ENCODE peak calls at places on chromosomes 4 and X, in six cellular contexts. One of them, this sample, is unnamed.

GRCh38 chr4:185730849-185731608 is 81.0 kb downstream of the SORBS2 start:
- DNase-seq in right atrium auricular region: no peak
- DNase-seq in pancreas: no peak
- DNase-seq in left ventricle myocardium inferior: no peak
- DNase-seq in cardiac muscle cell: no peak
- DNase-seq in brain microvascular endothelial cell: no peak
- DNase-seq in this sample: peak

GRCh38 chrX:47501226-47502071 is 18.4 kb upstream of the ZNF41 start:
- DNase-seq in right atrium auricular region: no peak
- DNase-seq in brain microvascular endothelial cell: peak
- DNase-seq in pancreas: no peak
- DNase-seq in left ventricle myocardium inferior: no peak
- DNase-seq in cardiac muscle cell: peak
- DNase-seq in this sample: no peak

GRCh38 chr4:104743141-104743748 is 248.6 kb upstream of the CXXC4 start:
- DNase-seq in brain microvascular endothelial cell: no peak
- DNase-seq in cardiac muscle cell: no peak
- DNase-seq in right atrium auricular region: no peak
- DNase-seq in pancreas: no peak
- DNase-seq in left ventricle myocardium inferior: no peak
- DNase-seq in this sample: no peak

GRCh38 chr4:185840201-185840600 is 28.2 kb upstream of the SORBS2 start:
- DNase-seq in cardiac muscle cell: no peak
- DNase-seq in pancreas: no peak
- DNase-seq in brain microvascular endothelial cell: peak
- DNase-seq in right atrium auricular region: no peak
- DNase-seq in left ventricle myocardium inferior: no peak
- DNase-seq in this sample: no peak

GRCh38 chr4:38314663-38315062 is 349.3 kb upstream of the KLF3 start:
- DNase-seq in left ventricle myocardium inferior: no peak
- DNase-seq in cardiac muscle cell: no peak
- DNase-seq in right atrium auricular region: no peak
- DNase-seq in pancreas: peak
- DNase-seq in brain microvascular endothelial cell: no peak
- DNase-seq in this sample: peak

GRCh38 chr4:145635630-145636029 is 16.4 kb downstream of the MMAA start:
- DNase-seq in cardiac muscle cell: no peak
- DNase-seq in right atrium auricular region: no peak
- DNase-seq in pancreas: no peak
- DNase-seq in left ventricle myocardium inferior: no peak
- DNase-seq in brain microvascular endothelial cell: no peak
- DNase-seq in this sample: no peak

GRCh38 chr4:3145251-3145908 is 70.9 kb downstream of the HTT start:
- DNase-seq in left ventricle myocardium inferior: no peak
- DNase-seq in brain microvascular endothelial cell: no peak
- DNase-seq in cardiac muscle cell: peak
- DNase-seq in right atrium auricular region: no peak
- DNase-seq in pancreas: no peak
- DNase-seq in this sample: no peak

GRCh38 chrX:22300130-22300529 is 27.4 kb downstream of the CBLL2 start:
- DNase-seq in pancreas: no peak
- DNase-seq in right atrium auricular region: no peak
- DNase-seq in left ventricle myocardium inferior: no peak
- DNase-seq in brain microvascular endothelial cell: peak
- DNase-seq in cardiac muscle cell: peak
- DNase-seq in this sample: peak

GRCh38 chr4:110867251-110867960 is 244.5 kb upstream of the PITX2 start:
- DNase-seq in left ventricle myocardium inferior: no peak
- DNase-seq in cardiac muscle cell: no peak
- DNase-seq in brain microvascular endothelial cell: no peak
- DNase-seq in pancreas: no peak
- DNase-seq in right atrium auricular region: no peak
- DNase-seq in this sample: peak

GRCh38 chrX:128460835-128461234 is 408.6 kb upstream of the ACTRT1 start:
- DNase-seq in brain microvascular endothelial cell: no peak
- DNase-seq in right atrium auricular region: no peak
- DNase-seq in left ventricle myocardium inferior: no peak
- DNase-seq in cardiac muscle cell: no peak
- DNase-seq in pancreas: no peak
- DNase-seq in this sample: no peak

GRCh38 chr4:186104895-186105720 is 604 bp downstream of the FAM149A start:
- DNase-seq in pancreas: peak
- DNase-seq in brain microvascular endothelial cell: no peak
- DNase-seq in right atrium auricular region: no peak
- DNase-seq in cardiac muscle cell: peak
- DNase-seq in left ventricle myocardium inferior: no peak
- DNase-seq in this sample: peak

GRCh38 chrX:78747471-78747870 is at the start of gene LPAR4:
- DNase-seq in left ventricle myocardium inferior: no peak
- DNase-seq in pancreas: no peak
- DNase-seq in brain microvascular endothelial cell: no peak
- DNase-seq in cardiac muscle cell: peak
- DNase-seq in right atrium auricular region: no peak
- DNase-seq in this sample: no peak

GRCh38 chrX:49767231-49767630 is 61.9 kb upstream of the PAGE4 start:
- DNase-seq in pancreas: no peak
- DNase-seq in cardiac muscle cell: no peak
- DNase-seq in brain microvascular endothelial cell: no peak
- DNase-seq in right atrium auricular region: no peak
- DNase-seq in left ventricle myocardium inferior: no peak
- DNase-seq in this sample: no peak

GRCh38 chr4:93693141-93693540 is 135.4 kb upstream of the ATOH1 start:
- DNase-seq in right atrium auricular region: no peak
- DNase-seq in brain microvascular endothelial cell: no peak
- DNase-seq in pancreas: no peak
- DNase-seq in left ventricle myocardium inferior: no peak
- DNase-seq in cardiac muscle cell: no peak
- DNase-seq in this sample: no peak

GRCh38 chr4:20395160-20395773 is 143.6 kb downstream of the SLIT2 start:
- DNase-seq in right atrium auricular region: no peak
- DNase-seq in brain microvascular endothelial cell: no peak
- DNase-seq in pancreas: peak
- DNase-seq in cardiac muscle cell: peak
- DNase-seq in left ventricle myocardium inferior: no peak
- DNase-seq in this sample: peak

GRCh38 chrX:41452565-41452964 is 5.4 kb downstream of the NYX start:
- DNase-seq in pancreas: no peak
- DNase-seq in left ventricle myocardium inferior: no peak
- DNase-seq in brain microvascular endothelial cell: no peak
- DNase-seq in right atrium auricular region: no peak
- DNase-seq in cardiac muscle cell: no peak
- DNase-seq in this sample: no peak

GRCh38 chr4:39255266-39255665 is 72.9 kb downstream of the WDR19 start:
- DNase-seq in pancreas: no peak
- DNase-seq in left ventricle myocardium inferior: no peak
- DNase-seq in brain microvascular endothelial cell: peak
- DNase-seq in cardiac muscle cell: no peak
- DNase-seq in right atrium auricular region: no peak
- DNase-seq in this sample: peak

GRCh38 chr4:1470816-1471442 is 64.7 kb upstream of the NKX1-1 start:
- DNase-seq in cardiac muscle cell: no peak
- DNase-seq in left ventricle myocardium inferior: no peak
- DNase-seq in right atrium auricular region: no peak
- DNase-seq in brain microvascular endothelial cell: no peak
- DNase-seq in pancreas: no peak
- DNase-seq in this sample: no peak

GRCh38 chrX:153628129-153628528 is 18.9 kb upstream of the DUSP9 start:
- DNase-seq in brain microvascular endothelial cell: no peak
- DNase-seq in pancreas: no peak
- DNase-seq in cardiac muscle cell: no peak
- DNase-seq in right atrium auricular region: no peak
- DNase-seq in left ventricle myocardium inferior: no peak
- DNase-seq in this sample: no peak

GRCh38 chr4:109302366-109303140 is at the start of gene COL25A1:
- DNase-seq in right atrium auricular region: no peak
- DNase-seq in pancreas: peak
- DNase-seq in brain microvascular endothelial cell: peak
- DNase-seq in cardiac muscle cell: peak
- DNase-seq in left ventricle myocardium inferior: peak
- DNase-seq in this sample: peak

GRCh38 chrX:103628386-103629290 is at the start of gene TCEAL1:
- DNase-seq in left ventricle myocardium inferior: peak
- DNase-seq in right atrium auricular region: no peak
- DNase-seq in cardiac muscle cell: peak
- DNase-seq in pancreas: peak
- DNase-seq in brain microvascular endothelial cell: peak
- DNase-seq in this sample: no peak

GRCh38 chr4:91436556-91436955 is 867.2 kb upstream of the GRID2 start:
- DNase-seq in pancreas: no peak
- DNase-seq in left ventricle myocardium inferior: no peak
- DNase-seq in brain microvascular endothelial cell: no peak
- DNase-seq in cardiac muscle cell: no peak
- DNase-seq in right atrium auricular region: no peak
- DNase-seq in this sample: no peak

GRCh38 chrX:149682031-149682430 is 29.8 kb upstream of the MAGEA11 start:
- DNase-seq in brain microvascular endothelial cell: no peak
- DNase-seq in pancreas: no peak
- DNase-seq in right atrium auricular region: no peak
- DNase-seq in left ventricle myocardium inferior: no peak
- DNase-seq in cardiac muscle cell: no peak
- DNase-seq in this sample: no peak

GRCh38 chrX:106611682-106612402 is at the start of gene RADX:
- DNase-seq in pancreas: peak
- DNase-seq in left ventricle myocardium inferior: peak
- DNase-seq in cardiac muscle cell: peak
- DNase-seq in right atrium auricular region: peak
- DNase-seq in brain microvascular endothelial cell: peak
- DNase-seq in this sample: peak

GRCh38 chrX:106613277-106613676 is 1.5 kb downstream of the RADX start:
- DNase-seq in cardiac muscle cell: no peak
- DNase-seq in left ventricle myocardium inferior: no peak
- DNase-seq in pancreas: no peak
- DNase-seq in brain microvascular endothelial cell: no peak
- DNase-seq in right atrium auricular region: no peak
- DNase-seq in this sample: no peak

GRCh38 chrX:106611323-106611681 is 476 bp upstream of the RADX start:
- DNase-seq in pancreas: no peak
- DNase-seq in cardiac muscle cell: no peak
- DNase-seq in left ventricle myocardium inferior: no peak
- DNase-seq in brain microvascular endothelial cell: no peak
- DNase-seq in right atrium auricular region: no peak
- DNase-seq in this sample: no peak

GRCh38 chrX:106615041-106615440 is 3.3 kb downstream of the RADX start:
- DNase-seq in left ventricle myocardium inferior: no peak
- DNase-seq in cardiac muscle cell: no peak
- DNase-seq in right atrium auricular region: no peak
- DNase-seq in pancreas: no peak
- DNase-seq in brain microvascular endothelial cell: no peak
- DNase-seq in this sample: no peak

GRCh38 chrX:106612403-106612789 is 618 bp downstream of the RADX start:
- DNase-seq in left ventricle myocardium inferior: no peak
- DNase-seq in right atrium auricular region: no peak
- DNase-seq in brain microvascular endothelial cell: no peak
- DNase-seq in cardiac muscle cell: peak
- DNase-seq in pancreas: no peak
- DNase-seq in this sample: peak
- H3K27ac ChIP-seq in left ventricle myocardium inferior: no peak
- H3K27ac ChIP-seq in right atrium auricular region: no peak
- H3K27ac ChIP-seq in brain microvascular endothelial cell: no peak
- H3K27ac ChIP-seq in cardiac muscle cell: no peak
- H3K27ac ChIP-seq in pancreas: no peak
- H3K27ac ChIP-seq in this sample: no peak

GRCh38 chr4:125736057-125736456 is 421.3 kb downstream of the FAT4 start:
- DNase-seq in cardiac muscle cell: no peak
- DNase-seq in right atrium auricular region: no peak
- DNase-seq in left ventricle myocardium inferior: no peak
- DNase-seq in brain microvascular endothelial cell: peak
- DNase-seq in pancreas: no peak
- DNase-seq in this sample: no peak
- TF ChIP-seq CTCF in cardiac muscle cell: peak
- TF ChIP-seq CTCF in right atrium auricular region: no peak
- TF ChIP-seq CTCF in left ventricle myocardium inferior: no peak
- TF ChIP-seq CTCF in brain microvascular endothelial cell: peak
- TF ChIP-seq CTCF in pancreas: no peak
- TF ChIP-seq CTCF in this sample: no peak

GRCh38 chr4:84585276-84585675 is 2.3 kb downstream of the CDS1 start:
- DNase-seq in left ventricle myocardium inferior: no peak
- DNase-seq in brain microvascular endothelial cell: no peak
- DNase-seq in cardiac muscle cell: no peak
- DNase-seq in right atrium auricular region: no peak
- DNase-seq in pancreas: no peak
- DNase-seq in this sample: no peak

GRCh38 chr4:84582302-84582987 is 482 bp upstream of the CDS1 start:
- DNase-seq in pancreas: peak
- DNase-seq in brain microvascular endothelial cell: peak
- DNase-seq in right atrium auricular region: peak
- DNase-seq in cardiac muscle cell: peak
- DNase-seq in left ventricle myocardium inferior: peak
- DNase-seq in this sample: peak

GRCh38 chr4:84583871-84584373 is 995 bp downstream of the CDS1 start:
- DNase-seq in pancreas: no peak
- DNase-seq in left ventricle myocardium inferior: no peak
- DNase-seq in brain microvascular endothelial cell: no peak
- DNase-seq in cardiac muscle cell: peak
- DNase-seq in right atrium auricular region: no peak
- DNase-seq in this sample: no peak

GRCh38 chr4:84579410-84579791 is 3.5 kb upstream of the CDS1 start:
- DNase-seq in pancreas: no peak
- DNase-seq in right atrium auricular region: no peak
- DNase-seq in cardiac muscle cell: peak
- DNase-seq in left ventricle myocardium inferior: no peak
- DNase-seq in brain microvascular endothelial cell: no peak
- DNase-seq in this sample: no peak

GRCh38 chr4:84582988-84583870 is at the start of gene CDS1:
- DNase-seq in brain microvascular endothelial cell: no peak
- DNase-seq in left ventricle myocardium inferior: peak
- DNase-seq in right atrium auricular region: no peak
- DNase-seq in cardiac muscle cell: peak
- DNase-seq in pancreas: peak
- DNase-seq in this sample: peak
- H3K27ac ChIP-seq in brain microvascular endothelial cell: no peak
- H3K27ac ChIP-seq in left ventricle myocardium inferior: peak
- H3K27ac ChIP-seq in right atrium auricular region: peak
- H3K27ac ChIP-seq in cardiac muscle cell: peak
- H3K27ac ChIP-seq in pancreas: peak
- H3K27ac ChIP-seq in this sample: peak

DNA sequence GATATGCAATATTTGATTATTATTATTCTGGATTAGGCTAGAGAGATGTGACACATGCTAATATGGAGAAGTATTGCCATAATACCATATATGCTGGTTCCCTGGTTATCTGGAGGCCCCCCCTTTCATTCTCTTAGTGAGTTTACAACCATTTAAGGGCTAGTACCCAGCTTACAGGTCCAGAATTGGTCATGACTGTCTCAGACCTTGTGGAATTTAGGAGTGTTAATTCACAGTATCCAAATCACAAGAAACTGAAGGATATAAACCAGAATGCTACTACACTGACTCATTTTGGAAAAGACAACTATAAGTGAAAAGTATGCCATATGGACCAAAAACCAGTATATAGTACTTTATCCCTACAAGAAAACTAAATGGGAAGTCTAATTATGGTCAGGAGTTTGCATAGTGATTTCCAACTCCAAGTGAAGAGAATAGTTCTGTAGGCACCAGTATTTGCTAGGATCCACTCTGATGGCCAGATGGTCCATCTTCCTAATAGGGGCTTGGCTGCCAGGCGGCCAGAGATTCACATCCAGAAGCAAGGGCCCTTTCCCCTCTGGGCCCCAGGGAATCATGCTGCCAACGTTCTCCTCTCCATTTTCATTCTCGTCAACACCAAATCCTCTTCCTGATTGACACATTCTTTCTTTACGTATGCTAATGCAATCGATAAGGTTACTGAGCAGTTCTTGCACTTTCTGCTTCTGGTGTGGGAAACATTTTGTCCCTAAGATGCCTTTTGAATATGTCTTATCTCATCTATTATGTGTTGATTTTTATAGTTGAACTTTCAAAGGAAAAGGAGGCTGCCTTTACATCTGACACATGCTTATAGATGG is 123.6 kb downstream of the SHROOM3 start:
- DNase-seq in cardiac muscle cell: no peak
- DNase-seq in brain microvascular endothelial cell: no peak
- DNase-seq in pancreas: no peak
- DNase-seq in right atrium auricular region: no peak
- DNase-seq in left ventricle myocardium inferior: no peak
- DNase-seq in this sample: no peak
- TF ChIP-seq CTCF in cardiac muscle cell: no peak
- TF ChIP-seq CTCF in brain microvascular endothelial cell: no peak
- TF ChIP-seq CTCF in pancreas: no peak
- TF ChIP-seq CTCF in right atrium auricular region: no peak
- TF ChIP-seq CTCF in left ventricle myocardium inferior: no peak
- TF ChIP-seq CTCF in this sample: no peak

This sample was measured in RWPE1.